ENCODE peak calls at places on chromosomes 12 and 14, in six cellular contexts. U is GM23248, J is GM23338, N is MM.1S, K is PC-3, C is neural progenitor cell. M is an unnamed sample.
A peak's percentile ranks its signal among the peaks of the same experiment; 100 is the strongest.

GRCh38 chr14:103533999-103534575 is 5.1 kb downstream of the TRMT61A start:
- DNase-seq in U (no peak), J (no peak), N (no peak), K (no peak), C (no peak), M (no peak)

GRCh38 chr12:3170423-3171194 is 93.4 kb downstream of the TSPAN9 start:
- DNase-seq in U (peak; percentile 95), J (no peak), N (no peak), K (peak; percentile 81), C (no peak), M (peak; percentile 77)

GRCh38 chr14:106286697-106287290 is 760.4 kb downstream of the TMEM121 start:
- DNase-seq in U (no peak), J (peak; percentile 1), N (no peak), K (no peak), C (no peak), M (no peak)

GRCh38 chr14:63922696-63923421 is 70.1 kb downstream of the SYNE2 start:
- DNase-seq in U (peak; percentile 15), J (no peak), N (peak; percentile 72), K (peak; percentile 42), C (no peak), M (peak; percentile 90)

GRCh38 chr12:104370989-104371870 is 67.7 kb downstream of the EID3 start:
- DNase-seq in U (peak; percentile 52), J (peak; percentile 93), N (no peak), K (peak; percentile 99), C (peak; percentile 46), M (peak; percentile 95)

GRCh38 chr12:83015390-83016225 is 328.9 kb downstream of the TMTC2 start:
- DNase-seq in U (peak; percentile 54), J (no peak), N (no peak), K (no peak), C (no peak), M (peak; percentile 12)

GRCh38 chr12:73514672-73515071 is 1023.0 kb upstream of the ATXN7L3B start:
- DNase-seq in U (no peak), J (peak; percentile 56), N (no peak), K (peak; percentile 13), C (peak; percentile 51), M (no peak)

GRCh38 chr12:4045433-4045760 is 172.2 kb upstream of the PARP11 start:
- DNase-seq in U (no peak), J (no peak), N (no peak), K (no peak), C (no peak), M (no peak)

GRCh38 chr14:61739133-61739532 is 23.1 kb upstream of the SNAPC1 start:
- DNase-seq in U (no peak), J (no peak), N (no peak), K (no peak), C (no peak), M (no peak)

GRCh38 chr14:76274324-76274723 is 101.6 kb upstream of the ESRRB start:
- DNase-seq in U (no peak), J (no peak), N (no peak), K (no peak), C (no peak), M (no peak)

GRCh38 chr14:76272774-76273173 is 103.2 kb upstream of the ESRRB start:
- DNase-seq in U (no peak), J (no peak), N (no peak), K (no peak), C (no peak), M (no peak)

GRCh38 chr14:76272349-76272748 is 103.6 kb upstream of the ESRRB start:
- DNase-seq in U (no peak), J (no peak), N (no peak), K (no peak), C (no peak), M (no peak)

GRCh38 chr14:76271371-76271770 is 104.6 kb upstream of the ESRRB start:
- DNase-seq in U (no peak), J (no peak), N (no peak), K (no peak), C (no peak), M (no peak)

GRCh38 chr14:76273346-76273745 is 102.6 kb upstream of the ESRRB start:
- DNase-seq in U (no peak), J (no peak), N (no peak), K (no peak), C (no peak), M (no peak)
- TF ChIP-seq EZH2 in U (no peak), J (no peak), N (no peak), K (no peak), C (no peak), M (no peak)

GRCh38 chr12:65637774-65638173 is 186.5 kb upstream of the HMGA2 start:
- DNase-seq in U (peak; percentile 67), J (no peak), N (no peak), K (peak; percentile 65), C (no peak), M (no peak)
- H3F3A ChIP-seq in U (peaks cover 77% of the 10 kb centered on the region), J (no peaks in the 10 kb centered on the region), N (no peaks in the 10 kb centered on the region), K (peaks cover 15% of the 10 kb centered on the region), C (no peaks in the 10 kb centered on the region), M (peaks cover 27% of the 10 kb centered on the region)

GRCh38 chr12:110338754-110339153 is 57.7 kb downstream of the ATP2A2 start:
- DNase-seq in U (peak; percentile 40), J (peak; percentile 26), N (no peak), K (peak; percentile 25), C (no peak), M (no peak)
- H3K79me2 ChIP-seq in U (peaks cover 100% of the 10 kb centered on the region), J (peaks cover 5% of the 10 kb centered on the region), N (peaks cover 5% of the 10 kb centered on the region), K (peaks cover 4% of the 10 kb centered on the region), C (no peaks in the 10 kb centered on the region), M (peaks cover 14% of the 10 kb centered on the region)

GRCh38 chr12:6086316-6086715 is 38.2 kb downstream of the VWF start:
- DNase-seq in U (no peak), J (no peak), N (no peak), K (no peak), C (no peak), M (no peak)
- TF ChIP-seq EZH2 in U (no peak), J (no peak), N (no peak), K (no peak), C (no peak), M (no peak)

GRCh38 chr12:25071366-25071765 is 122.5 kb upstream of the BCAT1 start:
- DNase-seq in U (no peak), J (no peak), N (no peak), K (no peak), C (no peak), M (no peak)

GRCh38 chr12:25069221-25069620 is 120.3 kb upstream of the BCAT1 start:
- DNase-seq in U (no peak), J (no peak), N (no peak), K (no peak), C (no peak), M (no peak)

GRCh38 chr12:25074954-25075353 is 120.0 kb downstream of the DNAI7 start:
- DNase-seq in U (no peak), J (no peak), N (no peak), K (no peak), C (no peak), M (no peak)

GRCh38 chr12:25072901-25073645 is 121.9 kb downstream of the DNAI7 start:
- DNase-seq in U (no peak), J (no peak), N (no peak), K (no peak), C (no peak), M (no peak)

GRCh38 chr12:25074113-25074512 is 120.8 kb downstream of the DNAI7 start:
- DNase-seq in U (no peak), J (no peak), N (no peak), K (no peak), C (no peak), M (no peak)
- H3F3A ChIP-seq in U (no peaks in the 10 kb centered on the region), J (no peaks in the 10 kb centered on the region), N (no peaks in the 10 kb centered on the region), K (no peaks in the 10 kb centered on the region), C (peaks cover 4% of the 10 kb centered on the region), M (no peaks in the 10 kb centered on the region)